ENCODE peak calls at places on chromosomes 12 and 14, in five cellular contexts. T is HS-5, B is NCI-H774, A is astrocyte, D is head of caudate nucleus. S is an unnamed sample.

GRCh38 chr12:53603804-53604203 is 22.4 kb downstream of the ATF7 start:
- DNase-seq in T (no peak), A (no peak), B (no peak), D (no peak), S (no peak)

GRCh38 chr14:102927346-102927877 is 4.9 kb downstream of the AMN start:
- DNase-seq in T (no peak), B (no peak), D (no peak), A (no peak), S (no peak)

GRCh38 chr14:61872452-61872851 is 110.2 kb downstream of the SNAPC1 start:
- DNase-seq in D (no peak), A (no peak), T (no peak), B (no peak), S (no peak)

GRCh38 chr12:219891-220352 is 6.0 kb upstream of the SLC6A12 start:
- DNase-seq in A (peak), D (peak), T (no peak), B (peak), S (peak)

GRCh38 chr12:112443916-112444315 is 25.2 kb downstream of the PTPN11 start:
- DNase-seq in D (no peak), A (no peak), T (no peak), B (no peak), S (no peak)

GRCh38 chr14:91332448-91333059 is 85.1 kb downstream of the CCDC88C start:
- DNase-seq in T (no peak), D (no peak), B (no peak), A (no peak), S (no peak)

GRCh38 chr12:53210843-53211242 is 3.8 kb upstream of the ITGB7 start:
- DNase-seq in T (no peak), B (no peak), A (no peak), D (no peak), S (no peak)

GRCh38 chr14:101418601-101419000 is 142.7 kb upstream of the DIO3 start:
- DNase-seq in D (no peak), B (no peak), A (no peak), T (no peak), S (no peak)

GRCh38 chr12:115060477-115061168 is 376.6 kb upstream of the TBX3 start:
- DNase-seq in A (no peak), B (no peak), T (no peak), D (no peak), S (no peak)

GRCh38 chr14:104393898-104394605 is 185.5 kb upstream of the C14orf180 start:
- DNase-seq in D (peak), A (no peak), T (no peak), B (no peak), S (no peak)

GRCh38 chr14:104798300-104799238 is 2.3 kb upstream of the ZBTB42 start:
- DNase-seq in D (no peak), B (no peak), A (no peak), T (no peak), S (no peak)

GRCh38 chr12:9039397-9039977 is 50.1 kb downstream of the KLRG1 start:
- DNase-seq in A (peak), B (peak), T (no peak), D (no peak), S (peak)

GRCh38 chr12:64825143-64826011 is 930 bp downstream of the TBC1D30 start:
- DNase-seq in T (no peak), D (peak), B (peak), A (no peak), S (no peak)

GRCh38 chr12:104985206-104985605 is 910 bp upstream of the NOPCHAP1 start:
- DNase-seq in T (no peak), B (no peak), D (no peak), A (no peak), S (no peak)

GRCh38 chr12:89475203-89475990 is 49.2 kb downstream of the GALNT4 start:
- DNase-seq in A (no peak), T (no peak), B (no peak), D (no peak), S (no peak)

GRCh38 chr12:121033625-121034349 is 5.3 kb downstream of the OASL start:
- DNase-seq in B (peak), A (peak), D (no peak), T (peak), S (no peak)

GRCh38 chr12:68406134-68406576 is 74.0 kb upstream of the MDM1 start:
- DNase-seq in B (no peak), T (no peak), A (peak), D (peak), S (peak)

GRCh38 chr12:130153803-130154202 is 8.5 kb upstream of the FZD10 start:
- DNase-seq in D (no peak), B (no peak), T (no peak), A (no peak), S (no peak)

GRCh38 chr12:53145383-53145782 is 35.1 kb upstream of the ZNF740 start:
- DNase-seq in T (peak), B (no peak), D (no peak), A (no peak), S (no peak)

S was measured in hippocampal formation.